ENCODE peak calls at places on chromosomes 7 and 10, in seven cellular contexts. W is SK-N-MC; Y is brain microvascular endothelial cell; G is HL-60; K is astrocyte; I is uterus; F is CD8-positive, alpha-beta T cell. D is an unnamed sample.

GRCh38 chr10:49649294-49649693 is 30.2 kb upstream of the C10orf53 start:
- DNase-seq in W (peak; percentile 34), Y (peak; percentile 14), G (peak; percentile 21), K (no peak), I (no peak), F (no peak), D (no peak)

GRCh38 chr10:98608417-98608816 is 161.7 kb upstream of the HPS1 start:
- DNase-seq in W (no peak), Y (no peak), G (no peak), K (no peak), I (no peak), F (no peak), D (no peak)

GRCh38 chr7:90999989-91000979 is 263.9 kb upstream of the FZD1 start:
- DNase-seq in W (no peak), Y (no peak), G (no peak), K (peak; percentile 30), I (no peak), F (no peak), D (no peak)

GRCh38 chr7:152030561-152030960 is 5.1 kb downstream of the GALNT11 start:
- DNase-seq in W (no peak), Y (no peak), G (no peak), K (no peak), I (no peak), F (no peak), D (no peak)

GRCh38 chr7:25389489-25390106 is 161.3 kb upstream of the NPVF start:
- DNase-seq in W (no peak), Y (peak; percentile 20), G (no peak), K (peak; percentile 10), I (no peak), F (no peak), D (no peak)

GRCh38 chr7:1844956-1845390 is 174.9 kb downstream of the ELFN1 start:
- DNase-seq in W (no peak), Y (no peak), G (no peak), K (no peak), I (no peak), F (no peak), D (no peak)

GRCh38 chr7:18395868-18396267 is 99.7 kb upstream of the HDAC9 start:
- DNase-seq in W (no peak), Y (no peak), G (no peak), K (no peak), I (no peak), F (no peak), D (no peak)

GRCh38 chr7:143227806-143228205 is 6.0 kb downstream of the TAS2R40 start:
- DNase-seq in W (no peak), Y (no peak), G (no peak), K (no peak), I (no peak), F (no peak), D (no peak)

GRCh38 chr7:127885843-127886242 is 145.4 kb downstream of the LRRC4 start:
- DNase-seq in W (no peak), Y (peak; percentile 70), G (no peak), K (peak; percentile 80), I (no peak), F (no peak), D (no peak)

GRCh38 chr7:92432299-92432946 is 14.9 kb upstream of the GATAD1 start:
- DNase-seq in W (no peak), Y (no peak), G (no peak), K (no peak), I (no peak), F (no peak), D (no peak)

GRCh38 chr10:94889123-94889522 is 49.3 kb upstream of the CYP2C9 start:
- DNase-seq in W (no peak), Y (no peak), G (no peak), K (no peak), I (no peak), F (no peak), D (no peak)

GRCh38 chr7:87474046-87474445 is 1.4 kb downstream of the ABCB4 start:
- DNase-seq in W (no peak), Y (no peak), G (no peak), K (no peak), I (no peak), F (no peak), D (no peak)

GRCh38 chr7:105132835-105133234 is 118.8 kb downstream of the KMT2E start:
- DNase-seq in W (no peak), Y (no peak), G (no peak), K (no peak), I (no peak), F (no peak), D (no peak)

GRCh38 chr10:102815790-102816549 is 21.2 kb downstream of the CYP17A1 start:
- DNase-seq in W (no peak), Y (peak; percentile 94), G (no peak), K (peak; percentile 93), I (no peak), F (no peak), D (no peak)

GRCh38 chr10:1591742-1592141 is 145.6 kb downstream of the ADARB2 start:
- DNase-seq in W (no peak), Y (no peak), G (no peak), K (no peak), I (no peak), F (no peak), D (no peak)

GRCh38 chr10:80274396-80275134 is 14.9 kb downstream of the MAT1A start:
- DNase-seq in W (no peak), Y (no peak), G (no peak), K (no peak), I (no peak), F (no peak), D (no peak)

GRCh38 chr10:6250745-6251144 is 48.0 kb downstream of the PFKFB3 start:
- DNase-seq in W (no peak), Y (no peak), G (no peak), K (no peak), I (no peak), F (no peak), D (no peak)

GRCh38 chr7:115229401-115230083 is 307.6 kb downstream of the MDFIC start:
- DNase-seq in W (no peak), Y (no peak), G (no peak), K (peak; percentile 97), I (no peak), F (no peak), D (no peak)

GRCh38 chr7:134954197-134955082 is 31.9 kb upstream of the AGBL3 start:
- DNase-seq in W (no peak), Y (no peak), G (no peak), K (no peak), I (no peak), F (no peak), D (no peak)

GRCh38 chr7:16428672-16429071 is 7.3 kb upstream of the CRPPA start:
- DNase-seq in W (no peak), Y (peak; percentile 81), G (no peak), K (peak; percentile 85), I (no peak), F (no peak), D (no peak)

GRCh38 chr7:101814996-101815825 is 2.2 kb upstream of the CUX1 start:
- DNase-seq in W (no peak), Y (no peak), G (no peak), K (no peak), I (peak; percentile 67), F (peak; percentile 43), D (no peak)

GRCh38 chr7:13016036-13016581 is 328.7 kb downstream of the ARL4A start:
- DNase-seq in W (no peak), Y (no peak), G (no peak), K (no peak), I (no peak), F (no peak), D (no peak)

GRCh38 chr7:77888998-77889397 is 90.4 kb downstream of the PHTF2 start:
- DNase-seq in W (no peak), Y (no peak), G (no peak), K (no peak), I (no peak), F (no peak), D (no peak)

DNA sequence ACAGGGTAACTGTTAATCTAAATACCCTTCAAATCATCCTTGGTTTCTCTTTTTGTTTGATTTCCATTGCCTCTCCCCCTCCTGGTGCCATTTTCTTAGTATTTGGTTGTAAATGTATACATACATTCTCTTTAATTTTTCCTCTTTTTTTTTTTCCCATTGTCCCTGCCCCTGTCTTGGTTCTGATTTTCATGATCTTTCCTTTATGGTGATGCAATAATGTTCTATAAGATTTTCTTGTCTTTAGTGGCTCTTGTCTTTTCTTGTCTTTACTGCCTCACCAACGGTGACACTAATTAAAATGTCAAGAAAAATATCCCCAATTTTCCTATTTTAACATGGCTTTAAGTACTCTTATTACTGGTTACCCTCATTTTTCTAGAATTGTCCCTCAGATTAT is 135.9 kb upstream of the POT1 start:
- DNase-seq in W (no peak), Y (no peak), G (no peak), K (no peak), I (no peak), F (no peak), D (no peak)
- H3K27ac ChIP-seq in W (no peak overlapping the region), Y (no peak overlapping the region), G (no peak overlapping the region), K (no peak overlapping the region), I (no peak overlapping the region), F (no peak overlapping the region), D (no peak overlapping the region)

GRCh38 chr10:91010952-91011351 is 90.1 kb upstream of the ANKRD1 start:
- DNase-seq in W (no peak), Y (no peak), G (no peak), K (no peak), I (no peak), F (no peak), D (no peak)
- H3K27ac ChIP-seq in W (peak overlapping the region; percentile 60), Y (no peak overlapping the region), G (no peak overlapping the region), K (no peak overlapping the region), I (no peak overlapping the region), F (no peak overlapping the region), D (no peak overlapping the region)

GRCh38 chr10:86749835-86750234 is 6.6 kb upstream of the BMPR1A start:
- DNase-seq in W (no peak), Y (no peak), G (no peak), K (no peak), I (no peak), F (no peak), D (no peak)

GRCh38 chr10:86744067-86744725 is 12.2 kb upstream of the BMPR1A start:
- DNase-seq in W (no peak), Y (no peak), G (no peak), K (no peak), I (no peak), F (no peak), D (no peak)

GRCh38 chr10:86751477-86751876 is 4.9 kb upstream of the BMPR1A start:
- DNase-seq in W (no peak), Y (no peak), G (no peak), K (no peak), I (no peak), F (no peak), D (no peak)

GRCh38 chr10:86752311-86752710 is 4.1 kb upstream of the BMPR1A start:
- DNase-seq in W (no peak), Y (no peak), G (no peak), K (no peak), I (no peak), F (no peak), D (no peak)

GRCh38 chr10:86747796-86748581 is 8.4 kb upstream of the BMPR1A start:
- DNase-seq in W (no peak), Y (no peak), G (no peak), K (no peak), I (no peak), F (no peak), D (no peak)
- H3K27ac ChIP-seq in W (no peak overlapping the region), Y (no peak overlapping the region), G (no peak overlapping the region), K (no peak overlapping the region), I (no peak overlapping the region), F (no peak overlapping the region), D (no peak overlapping the region)

DNA sequence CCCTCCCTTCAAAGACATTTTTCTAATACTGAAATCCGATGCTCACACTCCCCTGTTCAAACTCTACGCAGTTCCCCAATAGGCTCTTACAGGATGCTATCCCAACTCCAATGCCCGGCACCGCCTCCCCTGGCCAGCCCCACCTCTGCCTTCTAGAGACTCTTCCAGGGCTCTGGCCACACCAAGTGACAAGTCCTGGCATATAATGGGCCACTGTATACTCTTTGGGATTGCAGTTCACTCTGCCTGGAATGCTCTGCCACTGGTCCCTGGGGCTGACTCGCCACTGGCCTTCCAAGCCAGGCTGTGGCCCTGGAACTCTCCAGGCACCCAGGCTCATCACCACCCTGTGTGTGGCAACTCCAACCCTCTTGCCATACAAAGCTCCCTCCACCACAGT is 3.1 kb upstream of the BRI3 start:
- DNase-seq in W (no peak), Y (no peak), G (no peak), K (no peak), I (no peak), F (no peak), D (no peak)
- H3K27ac ChIP-seq in W (no peak overlapping the region), Y (no peak overlapping the region), G (no peak overlapping the region), K (no peak overlapping the region), I (no peak overlapping the region), F (no peak overlapping the region), D (no peak overlapping the region)